ENCODE peak calls at places on chromosome 22, in five cellular contexts. A is SW 1271; V is mucosa of descending colon; Y is endothelial cell; B is activated naive CD4-positive, alpha-beta T cell. R is an unnamed sample.

GRCh38 chr22:25013634-25014033 is 61.1 kb downstream of the KIAA1671 start:
- DNase-seq in B (no peak), Y (no peak), V (peak), A (no peak), R (no peak)

GRCh38 chr22:42780070-42780540 is 59.4 kb upstream of the A4GALT start:
- DNase-seq in V (no peak), A (peak), B (no peak), Y (peak), R (no peak)

GRCh38 chr22:49099496-49100124 is 728.1 kb downstream of the BRD1 start:
- DNase-seq in B (no peak), V (no peak), Y (no peak), A (no peak), R (peak)

GRCh38 chr22:26589367-26589844 is 526 bp downstream of the TPST2 start:
- DNase-seq in B (no peak), V (peak), A (no peak), Y (peak), R (peak)

GRCh38 chr22:33465554-33465953 is 407.4 kb upstream of the SYN3 start:
- DNase-seq in V (no peak), Y (no peak), B (no peak), A (no peak), R (no peak)

GRCh38 chr22:45612940-45613339 is 58.7 kb upstream of the ATXN10 start:
- DNase-seq in Y (no peak), B (no peak), V (no peak), A (no peak), R (no peak)

GRCh38 chr22:25942126-25942988 is 200.4 kb downstream of the MYO18B start:
- DNase-seq in A (no peak), V (no peak), Y (no peak), B (no peak), R (no peak)

GRCh38 chr22:44287121-44287693 is 25.5 kb downstream of the SHISAL1 start:
- DNase-seq in Y (no peak), A (no peak), B (no peak), V (no peak), R (no peak)

GRCh38 chr22:36253523-36254490 is 874 bp downstream of the APOL1 start:
- DNase-seq in Y (no peak), A (no peak), B (no peak), V (no peak), R (peak)

GRCh38 chr22:41522813-41523212 is 21.5 kb downstream of the POLR3H start:
- DNase-seq in A (no peak), Y (no peak), V (no peak), B (no peak), R (no peak)

GRCh38 chr22:49721211-49721763 is 106.4 kb downstream of the BRD1 start:
- DNase-seq in V (no peak), B (no peak), A (no peak), Y (no peak), R (peak)

GRCh38 chr22:19718255-19719054 is 4.2 kb downstream of the SEPTIN5 start:
- DNase-seq in A (no peak), V (no peak), Y (no peak), B (no peak), R (no peak)

GRCh38 chr22:39658367-39658766 is 87.8 kb downstream of the CACNA1I start:
- DNase-seq in B (no peak), V (no peak), A (no peak), Y (no peak), R (no peak)

GRCh38 chr22:16824718-16825687 is at the start of gene XKR3:
- DNase-seq in B (no peak), V (no peak), A (no peak), Y (no peak), R (no peak)

GRCh38 chr22:44384563-44384940 is 71.8 kb upstream of the SHISAL1 start:
- DNase-seq in Y (no peak), A (no peak), V (no peak), B (no peak), R (peak)

GRCh38 chr22:26367402-26368245 is 61.4 kb upstream of the ASPHD2 start:
- DNase-seq in A (no peak), Y (peak), B (peak), V (no peak), R (no peak)

GRCh38 chr22:24498826-24499225 is 3.7 kb downstream of the UPB1 start:
- DNase-seq in A (no peak), V (no peak), B (no peak), Y (no peak), R (no peak)

GRCh38 chr22:49586873-49587272 is 240.8 kb downstream of the BRD1 start:
- DNase-seq in A (no peak), V (no peak), B (no peak), Y (no peak), R (no peak)

GRCh38 chr22:47062126-47062525 is 299.7 kb downstream of the TBC1D22A start:
- DNase-seq in B (no peak), Y (no peak), V (no peak), A (no peak), R (no peak)

GRCh38 chr22:37472418-37473006 is 13.7 kb downstream of the MFNG start:
- DNase-seq in B (peak), A (no peak), V (peak), Y (peak), R (no peak)

GRCh38 chr22:45577746-45578523 is 75.3 kb downstream of the FBLN1 start:
- DNase-seq in A (peak), B (peak), V (peak), Y (peak), R (peak)

GRCh38 chr22:30219049-30219448 is 27.5 kb downstream of the LIF start:
- DNase-seq in A (no peak), Y (no peak), V (no peak), B (no peak), R (no peak)

GRCh38 chr22:42231929-42232328 is 38.5 kb downstream of the TCF20 start:
- DNase-seq in B (no peak), A (no peak), Y (no peak), V (no peak), R (no peak)

GRCh38 chr22:36293606-36294292 is 40.8 kb downstream of the APOL1 start:
- DNase-seq in V (peak), B (no peak), Y (no peak), A (no peak), R (peak)

GRCh38 chr22:26445577-26446275 is 16.7 kb downstream of the ASPHD2 start:
- DNase-seq in Y (no peak), V (no peak), A (no peak), B (no peak), R (no peak)

GRCh38 chr22:19149047-19149883 is 827 bp downstream of the GSC2 start:
- DNase-seq in V (peak), A (no peak), B (no peak), Y (no peak), R (no peak)

GRCh38 chr22:36480941-36481392 is 473 bp downstream of the TXN2 start:
- DNase-seq in Y (no peak), A (no peak), B (no peak), V (no peak), R (no peak)

GRCh38 chr22:41702763-41703162 is 3.5 kb downstream of the MEI1 start:
- DNase-seq in Y (no peak), B (no peak), V (no peak), A (no peak), R (no peak)

GRCh38 chr22:29336751-29337490 is 21.4 kb upstream of the RASL10A start:
- DNase-seq in A (no peak), B (no peak), Y (no peak), V (no peak), R (no peak)

GRCh38 chr22:19457828-19458428 is 10.4 kb upstream of the C22orf39 start:
- DNase-seq in Y (no peak), B (no peak), A (no peak), V (no peak), R (no peak)

GRCh38 chr22:38727123-38727522 is 21.4 kb downstream of the GTPBP1 start:
- DNase-seq in A (no peak), V (peak), B (no peak), Y (no peak), R (no peak)

GRCh38 chr22:39174498-39175120 is 22.1 kb upstream of the CBX7 start:
- DNase-seq in Y (peak), V (peak), B (peak), A (peak), R (peak)

GRCh38 chr22:24871611-24872205 is 65.7 kb downstream of the SGSM1 start:
- DNase-seq in Y (no peak), A (no peak), B (no peak), V (no peak), R (no peak)

GRCh38 chr22:20155330-20156041 is 4.6 kb upstream of the CCDC188 start:
- DNase-seq in Y (no peak), V (peak), A (no peak), B (no peak), R (peak)

GRCh38 chr22:27435839-27436581 is 365.5 kb downstream of the MN1 start:
- DNase-seq in A (no peak), B (no peak), Y (peak), V (no peak), R (peak)

GRCh38 chr22:40218723-40219294 is 41.1 kb downstream of the TNRC6B start:
- DNase-seq in V (no peak), Y (no peak), B (no peak), A (no peak), R (no peak)

R was measured in posterior vena cava.